ENCODE peak calls at places on chromosomes 4 and X, in ten cellular contexts. V is GM23248, X is PC-3, S is pancreas, W is mucosa of descending colon, Q is SJCRH30, E is sigmoid colon, Y is OCI-LY7, R is fibroblast of lung, D is neural progenitor cell. U is an unnamed sample. For H3K4me1, the result is how much of the 10 kb centered on the place peaks cover.

GRCh38 chr4:8109406-8110065 is 49.1 kb downstream of the ABLIM2 start:
- DNase-seq in V (no peak), S (no peak), R (no peak), Y (no peak), X (no peak), E (no peak), Q (no peak), W (peak), D (no peak), U (no peak)

GRCh38 chr4:137981277-137981676 is 260.9 kb downstream of the SLC7A11 start:
- DNase-seq in W (no peak), S (no peak), E (no peak), Q (no peak), Y (no peak), X (peak), V (peak), D (no peak), R (peak), U (no peak)

GRCh38 chr4:42083816-42084215 is 68.6 kb downstream of the BEND4 start:
- DNase-seq in Q (no peak), V (peak), E (no peak), D (no peak), S (no peak), R (no peak), Y (no peak), X (no peak), W (no peak), U (no peak)

GRCh38 chr4:122810669-122811068 is 16.0 kb upstream of the FGF2 start:
- DNase-seq in Q (no peak), S (no peak), E (no peak), D (no peak), W (no peak), R (peak), Y (no peak), V (peak), X (no peak), U (no peak)

GRCh38 chr4:87057835-87058234 is 123.0 kb downstream of the AFF1 start:
- DNase-seq in E (no peak), Q (no peak), R (peak), S (no peak), W (no peak), V (no peak), Y (no peak), D (no peak), X (peak), U (no peak)

GRCh38 chr4:95505149-95505548 is 43.6 kb downstream of the UNC5C start:
- DNase-seq in Y (no peak), R (peak), E (no peak), D (peak), X (no peak), V (no peak), Q (peak), W (no peak), S (no peak), U (peak)

GRCh38 chr4:137422666-137423065 is 109.6 kb downstream of the PCDH18 start:
- DNase-seq in Q (peak), Y (no peak), E (no peak), V (peak), W (no peak), X (no peak), S (no peak), D (no peak), R (no peak), U (no peak)

GRCh38 chrX:105190252-105190853 is 30.1 kb downstream of the TEX13A start:
- DNase-seq in X (peak), E (no peak), Q (peak), S (peak), D (peak), W (no peak), V (peak), R (peak), Y (peak), U (peak)

GRCh38 chr4:48333587-48333986 is 7.7 kb upstream of the SLAIN2 start:
- DNase-seq in R (no peak), V (peak), S (no peak), Y (no peak), X (peak), W (no peak), D (no peak), Q (no peak), E (no peak), U (peak)

GRCh38 chrX:15849555-15849954 is 5.1 kb downstream of the AP1S2 start:
- DNase-seq in D (peak), S (no peak), X (peak), V (peak), Y (no peak), E (no peak), W (no peak), R (peak), Q (no peak), U (peak)

DNA sequence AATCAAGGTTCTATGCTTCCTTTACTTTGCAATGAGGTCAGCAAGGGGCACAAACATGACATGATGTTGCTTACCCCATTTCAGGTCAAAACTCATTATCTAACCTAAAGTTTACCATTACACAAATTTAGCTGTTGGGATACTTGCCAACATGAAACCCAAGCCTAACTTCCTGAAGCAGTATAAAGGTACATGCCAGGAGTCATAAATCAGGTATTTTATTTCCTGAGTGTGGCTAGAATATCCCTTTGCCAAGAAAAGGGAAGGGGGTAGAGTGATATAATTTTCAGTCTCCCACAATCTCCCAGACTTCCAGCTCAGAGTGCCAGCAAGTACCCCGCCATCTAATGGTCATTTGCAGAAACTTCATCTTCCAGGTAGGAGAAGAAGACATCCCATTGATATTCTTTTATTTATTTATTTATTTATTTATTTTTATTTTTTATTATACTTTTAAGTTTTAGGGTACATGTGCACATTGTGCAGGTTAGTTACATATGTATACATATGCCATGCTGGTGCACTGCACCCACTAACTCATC is 136.6 kb downstream of the NEXMIF start:
- DNase-seq in D (no peak), S (no peak), V (no peak), W (no peak), X (peak), E (no peak), Q (no peak), Y (no peak), R (no peak), U (no peak)
- H3K4me1 ChIP-seq in D (under half), S (under half), V (under half), W (under half), X (under half), E (under half), Q (under half), Y (under half), R (under half), U (under half)

DNA sequence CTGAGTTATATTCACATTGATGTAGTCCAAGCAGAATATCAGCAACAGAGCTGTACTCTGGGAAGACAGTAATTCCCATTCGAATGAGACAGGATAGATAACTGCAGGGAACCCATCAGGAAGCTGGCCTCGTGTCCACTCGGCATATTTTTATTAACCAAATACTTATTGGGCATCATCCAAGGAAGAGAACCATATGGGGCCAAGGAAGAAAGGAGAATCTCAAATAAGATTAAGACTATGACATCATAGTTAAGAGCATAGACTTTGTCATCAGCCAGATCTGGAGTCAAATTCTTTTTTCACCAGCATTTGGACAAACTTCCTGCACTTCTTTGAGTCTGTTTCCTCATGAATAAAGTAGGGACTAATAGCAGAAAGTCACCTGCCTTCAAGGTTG is 198.0 kb downstream of the SOWAHB start:
- DNase-seq in S (no peak), W (no peak), R (no peak), Y (no peak), E (no peak), Q (no peak), D (no peak), X (no peak), V (no peak), U (no peak)
- H3K4me1 ChIP-seq in S (under half), W (under half), R (under half), Y (under half), E (under half), Q (half or more), D (half or more), X (half or more), V (under half), U (half or more)

GRCh38 chr4:16226816-16227461 is 668 bp upstream of the TAPT1 start:
- DNase-seq in W (peak), D (peak), Y (peak), X (peak), V (peak), S (peak), Q (peak), R (peak), E (peak), U (peak)
- H3K4me1 ChIP-seq in W (under half), D (under half), Y (half or more), X (under half), V (under half), S (under half), Q (under half), R (under half), E (under half), U (under half)

DNA sequence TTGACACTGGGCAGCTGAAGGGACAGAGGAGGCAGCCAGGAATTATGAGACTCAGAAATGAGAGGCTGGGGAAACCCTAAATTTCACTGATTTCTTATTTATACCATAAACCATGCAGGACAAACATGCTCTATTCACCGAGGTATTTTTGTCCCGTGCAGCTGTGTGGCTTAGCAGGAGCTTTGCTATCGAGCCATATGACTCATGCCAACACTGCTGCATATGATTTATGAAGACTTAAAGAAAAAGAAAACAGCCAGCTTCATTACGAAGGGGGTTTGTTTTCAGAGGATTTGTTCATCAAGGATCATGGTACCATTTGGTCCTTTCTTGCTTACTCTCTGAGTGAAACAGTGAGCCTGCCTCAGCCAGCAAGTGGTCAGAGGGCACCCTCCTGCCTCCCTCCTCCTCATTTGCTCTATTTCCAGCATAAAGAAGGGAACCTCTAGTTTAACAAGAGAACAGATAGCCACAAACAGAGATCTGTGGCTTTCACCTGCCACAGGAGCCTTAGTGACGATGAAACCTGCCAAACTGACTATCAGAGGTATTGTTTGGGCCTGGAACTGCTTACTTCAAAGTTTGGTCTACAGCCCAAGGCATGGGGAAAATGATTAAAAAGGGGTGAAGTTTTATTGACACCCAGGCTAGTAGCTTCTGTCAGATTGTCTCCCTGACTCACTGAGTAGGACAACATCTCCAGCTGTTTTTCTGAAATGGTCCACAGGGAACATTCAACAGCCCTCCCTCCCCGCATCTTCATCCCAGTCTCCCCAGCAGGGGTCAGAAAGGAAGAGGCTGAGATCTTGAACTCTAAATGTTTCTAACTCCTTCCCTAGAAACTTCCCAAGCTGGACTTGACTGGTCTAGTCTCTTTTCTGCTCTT is 80.1 kb upstream of the MAML3 start:
- DNase-seq in X (peak), R (peak), W (no peak), E (no peak), S (no peak), D (no peak), Y (no peak), V (peak), Q (peak), U (no peak)
- H3K4me1 ChIP-seq in X (under half), R (under half), W (under half), E (under half), S (under half), D (under half), Y (under half), V (under half), Q (under half), U (under half)

GRCh38 chr4:182492456-182492855 is 249.3 kb downstream of the TENM3 start:
- DNase-seq in W (no peak), X (no peak), R (peak), E (no peak), Q (peak), Y (no peak), S (no peak), V (peak), D (no peak), U (no peak)
- H3K4me1 ChIP-seq in W (under half), X (under half), R (under half), E (under half), Q (under half), Y (under half), S (under half), V (under half), D (under half), U (under half)

GRCh38 chr4:2417765-2418651 is at the start of gene ZFYVE28:
- DNase-seq in W (no peak), Y (no peak), S (peak), X (peak), Q (no peak), R (no peak), E (no peak), V (peak), D (peak), U (peak)

GRCh38 chr4:2418652-2419571 is at the start of gene CFAP99:
- DNase-seq in X (peak), W (peak), E (peak), V (peak), R (peak), D (peak), Q (peak), Y (peak), S (peak), U (peak)

GRCh38 chr4:2416564-2417195 is 1.8 kb downstream of the ZFYVE28 start:
- DNase-seq in X (no peak), S (no peak), Q (no peak), E (no peak), R (no peak), V (peak), W (peak), D (peak), Y (no peak), U (peak)

GRCh38 chr4:2415881-2416563 is 2.4 kb downstream of the ZFYVE28 start:
- DNase-seq in Y (no peak), Q (no peak), R (no peak), X (no peak), W (no peak), S (no peak), V (no peak), E (no peak), D (peak), U (no peak)

GRCh38 chr4:2417196-2417764 is 1.2 kb downstream of the ZFYVE28 start:
- DNase-seq in R (no peak), V (peak), S (no peak), E (no peak), W (no peak), Q (no peak), X (no peak), D (peak), Y (no peak), U (no peak)
- H3K4me1 ChIP-seq in R (under half), V (under half), S (under half), E (under half), W (under half), Q (under half), X (under half), D (under half), Y (under half), U (under half)

DNA sequence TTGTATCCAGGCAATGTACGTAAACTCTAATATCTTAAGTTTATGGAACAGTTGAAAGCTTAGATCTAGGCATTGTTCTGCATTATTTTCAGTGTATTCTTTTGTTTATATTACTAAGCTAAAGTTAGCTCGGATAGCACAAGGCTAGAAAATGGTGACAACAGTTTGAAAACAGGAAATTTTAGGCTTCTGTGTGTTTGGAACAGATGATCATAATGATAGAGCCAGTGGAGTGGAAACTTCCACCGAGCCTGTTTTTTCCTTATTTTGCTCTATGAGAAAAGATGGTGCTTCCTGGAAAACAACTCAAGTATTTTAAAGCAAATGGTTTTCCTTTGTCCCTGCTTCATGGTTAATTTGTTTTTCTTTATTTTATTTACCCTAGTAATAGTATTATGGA is 70.8 kb downstream of the GAB1 start:
- DNase-seq in W (no peak), S (no peak), X (no peak), R (peak), D (no peak), Q (no peak), Y (peak), V (no peak), E (no peak), U (no peak)
- H3K4me1 ChIP-seq in W (under half), S (under half), X (under half), R (under half), D (under half), Q (under half), Y (half or more), V (under half), E (under half), U (under half)

GRCh38 chr4:57051524-57051923 is 58.7 kb downstream of the IGFBP7 start:
- DNase-seq in W (no peak), Q (no peak), X (no peak), E (no peak), R (no peak), D (no peak), V (no peak), S (no peak), Y (no peak), U (no peak)
- H3K4me1 ChIP-seq in W (under half), Q (under half), X (under half), E (under half), R (under half), D (under half), V (under half), S (under half), Y (under half), U (under half)

GRCh38 chrX:68997461-68997860 is 167.8 kb downstream of the PJA1 start:
- DNase-seq in E (no peak), Y (no peak), S (no peak), R (no peak), V (no peak), Q (no peak), D (no peak), X (no peak), W (no peak), U (no peak)
- H3K4me1 ChIP-seq in E (under half), Y (under half), S (under half), R (under half), V (under half), Q (under half), D (under half), X (under half), W (under half), U (under half)